ENCODE peak calls at places on chromosomes 4 and X, in eight cellular contexts. S, K, O, B, A, G, X and H are unnamed samples.

GRCh38 chr4:159946983-159947645 is 844.2 kb downstream of the RAPGEF2 start:
- DNase-seq in S (no peak), A (no peak), X (no peak), K (no peak), O (peak; percentile 50), B (no peak), G (no peak), H (no peak)

GRCh38 chr4:63212075-63212474 is 1197.2 kb downstream of the TECRL start:
- DNase-seq in K (no peak), G (no peak), S (no peak), O (no peak), X (no peak), B (no peak), A (no peak), H (no peak)

GRCh38 chr4:183987987-183988392 is 82.9 kb downstream of the STOX2 start:
- DNase-seq in K (peak; percentile 68), S (peak; percentile 40), X (peak; percentile 78), B (peak; percentile 81), A (peak; percentile 69), O (peak; percentile 92), G (peak; percentile 53), H (no peak)

GRCh38 chr4:184978211-184978610 is 40.1 kb upstream of the HELT start:
- DNase-seq in G (no peak), K (peak; percentile 58), S (no peak), A (no peak), X (no peak), O (no peak), B (no peak), H (no peak)

GRCh38 chr4:43886196-43886595 is 562.4 kb downstream of the KCTD8 start:
- DNase-seq in K (no peak), S (no peak), A (no peak), X (no peak), G (no peak), O (no peak), B (no peak), H (no peak)

GRCh38 chr4:159855731-159856130 is 752.9 kb downstream of the RAPGEF2 start:
- DNase-seq in X (no peak), K (no peak), O (no peak), S (no peak), B (no peak), A (no peak), G (no peak), H (no peak)

GRCh38 chr4:2643555-2643954 is 107.1 kb downstream of the FAM193A start:
- DNase-seq in A (no peak), X (no peak), K (peak; percentile 8), S (no peak), G (no peak), O (no peak), B (no peak), H (no peak)

GRCh38 chrX:11750051-11750450 is 8.0 kb upstream of the MSL3 start:
- DNase-seq in A (no peak), B (no peak), X (no peak), O (no peak), G (no peak), K (no peak), S (no peak), H (no peak)

GRCh38 chr4:185504098-185505047 is 30.9 kb downstream of the PDLIM3 start:
- DNase-seq in X (peak; percentile 95), G (peak; percentile 2), O (peak; percentile 96), K (peak; percentile 63), B (no peak), A (no peak), S (no peak), H (no peak)

GRCh38 chrX:72609313-72609712 is 36.7 kb upstream of the HDAC8 start:
- DNase-seq in B (no peak), X (no peak), S (no peak), A (no peak), O (peak; percentile 12), K (no peak), G (no peak), H (no peak)
- TF ChIP-seq CTCF in B (no peak), X (no peak), S (no peak), A (peak; percentile 43), O (peak; percentile 17), K (no peak), G (no peak), H (no peak)

GRCh38 chr4:145014365-145014764 is 83.6 kb downstream of the ANAPC10 start:
- DNase-seq in A (peak; percentile 36), S (no peak), B (no peak), K (no peak), O (no peak), X (no peak), G (no peak), H (no peak)
- TF ChIP-seq CTCF in A (peak; percentile 46), S (no peak), B (no peak), K (no peak), O (no peak), X (no peak), G (no peak), H (no peak)

GRCh38 chrX:15382809-15383208 is 1.4 kb downstream of the VEGFD start:
- DNase-seq in A (no peak), O (peak; percentile 23), S (no peak), K (no peak), X (no peak), B (no peak), G (no peak), H (no peak)
- TF ChIP-seq CTCF in A (peak; percentile 63), O (peak; percentile 26), S (no peak), K (no peak), X (no peak), B (no peak), G (no peak), H (no peak)

GRCh38 chr4:123748806-123749205 is 352.2 kb downstream of the SPRY1 start:
- DNase-seq in K (no peak), X (no peak), S (no peak), O (no peak), A (no peak), G (no peak), B (no peak), H (no peak)

GRCh38 chr4:123749408-123749807 is 352.8 kb downstream of the SPRY1 start:
- DNase-seq in K (no peak), A (no peak), X (peak; percentile 66), O (no peak), S (no peak), B (no peak), G (no peak), H (no peak)

GRCh38 chr4:123750044-123750443 is 353.4 kb downstream of the SPRY1 start:
- DNase-seq in S (no peak), G (no peak), X (no peak), O (no peak), A (peak; percentile 63), B (no peak), K (no peak), H (no peak)

GRCh38 chr4:123744664-123745290 is 348.2 kb downstream of the SPRY1 start:
- DNase-seq in B (no peak), G (no peak), A (no peak), S (no peak), X (no peak), O (peak; percentile 33), K (no peak), H (no peak)

DNA sequence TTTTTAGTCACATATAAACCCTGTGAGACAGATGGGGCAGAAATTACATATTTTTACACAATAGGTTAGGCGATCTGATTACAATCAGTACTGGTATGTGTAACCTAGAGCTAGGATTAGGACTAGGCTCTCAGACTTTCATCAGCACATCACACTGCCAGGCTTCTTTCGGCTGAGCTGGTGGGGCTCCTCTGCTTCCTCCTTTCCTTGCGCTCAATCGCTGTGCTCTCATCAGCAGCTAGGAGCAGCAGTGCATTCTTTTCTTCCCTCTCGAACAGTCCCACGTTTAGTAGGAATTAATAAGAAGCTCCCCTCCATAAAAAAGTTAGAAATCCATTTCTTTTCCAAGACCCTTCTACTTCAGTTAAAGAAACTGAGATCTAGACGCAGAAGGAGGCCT is 350.4 kb downstream of the SPRY1 start:
- DNase-seq in G (no peak), A (peak; percentile 39), O (peak; percentile 10), S (no peak), X (no peak), K (no peak), B (no peak), H (no peak)
- TF ChIP-seq CTCF in G (no peak), A (peak; percentile 45), O (no peak), S (no peak), X (no peak), K (no peak), B (no peak), H (no peak)

GRCh38 chrX:27619975-27620374 is 29.8 kb downstream of the DCAF8L2 start:
- DNase-seq in G (no peak), A (no peak), S (no peak), B (no peak), X (no peak), K (no peak), O (peak; percentile 25), H (no peak)
- TF ChIP-seq CTCF in G (peak; percentile 63), A (peak; percentile 68), S (peak; percentile 16), B (no peak), X (no peak), K (no peak), O (peak; percentile 43), H (no peak)